ENCODE peak calls at places on chromosomes 16 and 17, in six cellular contexts. P is trophoblast cell; I is psoas muscle; Q is sciatic nerve; K is activated T-cell treated with anti-CD3 and anti-CD28 coated beads, Interleukin-2, amount 50 U/mL, for 48 hours; Y is OCI-LY7. H is an unnamed sample.

GRCh38 chr16:5032748-5033167 is 977 bp downstream of the NAGPA start:
- DNase-seq in P (no peak), I (peak; percentile 39), Q (no peak), K (no peak), Y (no peak), H (no peak)

GRCh38 chr17:78759969-78760352 is 22.1 kb downstream of the CYTH1 start:
- DNase-seq in P (no peak), I (no peak), Q (no peak), K (no peak), Y (peak; percentile 75), H (no peak)

GRCh38 chr16:29804455-29805231 is 1.7 kb upstream of the MAZ start:
- DNase-seq in P (no peak), I (peak; percentile 80), Q (peak; percentile 66), K (no peak), Y (peak; percentile 53), H (no peak)

GRCh38 chr17:55607736-55608341 is 96.6 kb upstream of the SMIM36 start:
- DNase-seq in P (no peak), I (no peak), Q (peak; percentile 75), K (no peak), Y (no peak), H (peak; percentile 82)

GRCh38 chr16:81528258-81528657 is 83.7 kb downstream of the CMIP start:
- DNase-seq in P (no peak), I (no peak), Q (no peak), K (no peak), Y (no peak), H (no peak)

GRCh38 chr16:57042157-57043111 is 49.9 kb upstream of the CPNE2 start:
- DNase-seq in P (no peak), I (no peak), Q (no peak), K (peak; percentile 89), Y (peak; percentile 93), H (no peak)

GRCh38 chr17:38403491-38403890 is 24.8 kb upstream of the ARHGAP23 start:
- DNase-seq in P (no peak), I (no peak), Q (peak; percentile 57), K (no peak), Y (no peak), H (no peak)

GRCh38 chr17:68820825-68821481 is 134.2 kb downstream of the ABCA8 start:
- DNase-seq in P (no peak), I (no peak), Q (no peak), K (no peak), Y (no peak), H (no peak)

GRCh38 chr17:31549525-31550388 is 158.3 kb downstream of the RAB11FIP4 start:
- DNase-seq in P (peak; percentile 83), I (peak; percentile 94), Q (peak; percentile 95), K (peak; percentile 99), Y (peak; percentile 87), H (peak; percentile 95)

GRCh38 chr17:44927696-44928095 is 12.4 kb upstream of the GFAP start:
- DNase-seq in P (no peak), I (no peak), Q (no peak), K (no peak), Y (no peak), H (no peak)

GRCh38 chr17:75649687-75650086 is 16.5 kb downstream of the SMIM5 start:
- DNase-seq in P (no peak), I (no peak), Q (peak; percentile 53), K (no peak), Y (no peak), H (no peak)

GRCh38 chr17:28946239-28946638 is 5.1 kb downstream of the PHF12 start:
- DNase-seq in P (no peak), I (no peak), Q (no peak), K (no peak), Y (no peak), H (no peak)

GRCh38 chr17:79220201-79220714 is 145.6 kb downstream of the ENGASE start:
- DNase-seq in P (no peak), I (no peak), Q (no peak), K (no peak), Y (no peak), H (no peak)

GRCh38 chr16:81831722-81832126 is 52.6 kb downstream of the PLCG2 start:
- DNase-seq in P (no peak), I (peak; percentile 71), Q (peak; percentile 75), K (peak; percentile 71), Y (peak; percentile 95), H (peak; percentile 63)

GRCh38 chr16:88681709-88682451 is 4.4 kb downstream of the SNAI3 start:
- DNase-seq in P (no peak), I (peak; percentile 65), Q (no peak), K (peak; percentile 86), Y (peak; percentile 99), H (peak; percentile 77)

GRCh38 chr17:48262982-48263586 is 155.5 kb downstream of the SNX11 start:
- DNase-seq in P (no peak), I (no peak), Q (no peak), K (no peak), Y (peak; percentile 33), H (no peak)

GRCh38 chr16:67296422-67296821 is 17.1 kb downstream of the PLEKHG4 start:
- DNase-seq in P (no peak), I (no peak), Q (no peak), K (no peak), Y (no peak), H (no peak)

GRCh38 chr16:57530531-57531252 is 5.7 kb downstream of the CCDC102A start:
- DNase-seq in P (no peak), I (peak; percentile 20), Q (peak; percentile 53), K (no peak), Y (no peak), H (no peak)

GRCh38 chr17:27153005-27153404 is 140.9 kb upstream of the WSB1 start:
- DNase-seq in P (no peak), I (peak; percentile 23), Q (no peak), K (no peak), Y (no peak), H (no peak)

GRCh38 chr17:31320231-31320630 is 1.2 kb downstream of the EVI2A start:
- DNase-seq in P (no peak), I (no peak), Q (no peak), K (no peak), Y (peak; percentile 61), H (no peak)

GRCh38 chr17:78314683-78315354 is 45.1 kb downstream of the SOCS3 start:
- DNase-seq in P (no peak), I (no peak), Q (no peak), K (peak; percentile 44), Y (no peak), H (no peak)

GRCh38 chr17:68428498-68429172 is 28.7 kb downstream of the WIPI1 start:
- DNase-seq in P (no peak), I (no peak), Q (peak; percentile 37), K (no peak), Y (no peak), H (no peak)

GRCh38 chr17:73271078-73271477 is 9.4 kb upstream of the CPSF4L start:
- DNase-seq in P (no peak), I (no peak), Q (no peak), K (no peak), Y (peak; percentile 61), H (no peak)

GRCh38 chr16:10976663-10977062 is 32.3 kb downstream of the CLEC16A start:
- DNase-seq in P (no peak), I (no peak), Q (no peak), K (no peak), Y (no peak), H (no peak)

GRCh38 chr16:72137380-72138063 is 34.4 kb downstream of the PMFBP1 start:
- DNase-seq in P (no peak), I (no peak), Q (no peak), K (no peak), Y (no peak), H (no peak)

GRCh38 chr16:85104821-85105391 is 7.4 kb downstream of the CIBAR2 start:
- DNase-seq in P (no peak), I (peak; percentile 83), Q (no peak), K (peak; percentile 43), Y (peak; percentile 79), H (no peak)

GRCh38 chr17:30961213-30962188 is 9.3 kb upstream of the RNF135 start:
- DNase-seq in P (no peak), I (peak; percentile 10), Q (no peak), K (no peak), Y (peak; percentile 57), H (peak; percentile 28)

GRCh38 chr16:69187891-69188451 is 1.0 kb downstream of the SNTB2 start:
- DNase-seq in P (peak; percentile 12), I (peak; percentile 77), Q (peak; percentile 72), K (peak; percentile 57), Y (peak; percentile 67), H (peak; percentile 70)

GRCh38 chr16:49593423-49594040 is 219.9 kb downstream of the C16orf78 start:
- DNase-seq in P (no peak), I (no peak), Q (peak; percentile 34), K (no peak), Y (peak; percentile 41), H (peak; percentile 53)

GRCh38 chr16:78659216-78659615 is 559.8 kb downstream of the WWOX start:
- DNase-seq in P (no peak), I (no peak), Q (no peak), K (no peak), Y (no peak), H (no peak)

GRCh38 chr16:23466162-23466885 is 13.3 kb upstream of the COG7 start:
- DNase-seq in P (no peak), I (peak; percentile 85), Q (no peak), K (no peak), Y (no peak), H (no peak)

GRCh38 chr17:79163071-79163470 is 88.4 kb downstream of the ENGASE start:
- DNase-seq in P (no peak), I (no peak), Q (no peak), K (no peak), Y (no peak), H (no peak)

GRCh38 chr16:73142995-73143394 is 95.1 kb upstream of the ZFHX3 start:
- DNase-seq in P (no peak), I (no peak), Q (no peak), K (no peak), Y (no peak), H (no peak)

GRCh38 chr17:28045304-28045703 is 2.8 kb downstream of the NLK start:
- DNase-seq in P (no peak), I (no peak), Q (no peak), K (no peak), Y (peak; percentile 34), H (no peak)

GRCh38 chr16:16879567-16880251 is 500.8 kb downstream of the NPIPA7 start:
- DNase-seq in P (no peak), I (no peak), Q (no peak), K (no peak), Y (no peak), H (no peak)

GRCh38 chr16:84774810-84775209 is 45.0 kb upstream of the CRISPLD2 start:
- DNase-seq in P (peak; percentile 20), I (peak; percentile 71), Q (no peak), K (no peak), Y (no peak), H (peak; percentile 71)

GRCh38 chr17:72797142-72797541 is 295.3 kb downstream of the SLC39A11 start:
- DNase-seq in P (no peak), I (no peak), Q (no peak), K (no peak), Y (no peak), H (no peak)

GRCh38 chr16:90028985-90029384 is 9.7 kb upstream of the DBNDD1 start:
- DNase-seq in P (no peak), I (no peak), Q (no peak), K (no peak), Y (no peak), H (no peak)